ENCODE peak calls at places on chromosome 21, in six cellular contexts. H is endothelial cell, X is astrocyte of the cerebellum, C is thoracic aorta, F is tibial nerve, D is AG09309. E is an unnamed sample.
A peak's percentile ranks its signal among the peaks of the same experiment; 100 is the strongest.

GRCh38 chr21:21018841-21019240 is 20.6 kb downstream of the NCAM2 start:
- DNase-seq in D (no peak), H (no peak), F (no peak), C (no peak), X (no peak), E (no peak)

GRCh38 chr21:41627428-41627827 is 119.5 kb upstream of the TMPRSS2 start:
- DNase-seq in H (no peak), F (no peak), X (no peak), C (no peak), D (no peak), E (no peak)

GRCh38 chr21:41406340-41406739 is 19.7 kb upstream of the MX1 start:
- DNase-seq in H (no peak), D (no peak), C (no peak), X (no peak), F (no peak), E (no peak)

GRCh38 chr21:29346281-29346680 is 47.6 kb downstream of the BACH1 start:
- DNase-seq in X (no peak), C (no peak), H (no peak), D (no peak), F (no peak), E (no peak)

GRCh38 chr21:42782723-42783247 is 96.6 kb downstream of the WDR4 start:
- DNase-seq in F (no peak), X (no peak), H (no peak), C (no peak), D (no peak), E (no peak)

GRCh38 chr21:24045373-24045772 is 1561.9 kb downstream of the MRPL39 start:
- DNase-seq in H (no peak), D (no peak), C (no peak), F (no peak), X (no peak), E (no peak)

GRCh38 chr21:28230559-28230958 is 762.1 kb downstream of the LTN1 start:
- DNase-seq in H (no peak), X (no peak), F (no peak), D (no peak), C (no peak), E (no peak)

GRCh38 chr21:39051561-39051949 is 131.7 kb downstream of the PSMG1 start:
- DNase-seq in H (no peak), F (no peak), X (no peak), D (peak; percentile 49), C (no peak), E (no peak)

GRCh38 chr21:46048926-46049889 is 48.7 kb upstream of the COL6A2 start:
- DNase-seq in F (peak; percentile 82), X (peak; percentile 99), D (peak; percentile 100), C (no peak), H (no peak), E (peak; percentile 87)

GRCh38 chr21:41758550-41758949 is 8.3 kb downstream of the RIPK4 start:
- DNase-seq in D (no peak), C (no peak), F (no peak), H (no peak), X (no peak), E (no peak)

GRCh38 chr21:28516996-28517592 is 475.6 kb downstream of the LTN1 start:
- DNase-seq in F (peak; percentile 15), X (no peak), C (no peak), H (peak; percentile 76), D (no peak), E (no peak)

GRCh38 chr21:17495680-17496079 is 17.2 kb upstream of the CXADR start:
- DNase-seq in H (no peak), X (peak; percentile 98), C (no peak), F (no peak), D (no peak), E (no peak)

GRCh38 chr21:46110499-46111192 is 12.7 kb downstream of the COL6A2 start:
- DNase-seq in D (no peak), C (peak; percentile 15), H (peak; percentile 2), F (peak; percentile 27), X (no peak), E (peak; percentile 75)

GRCh38 chr21:41741253-41742072 is 25.4 kb downstream of the RIPK4 start:
- DNase-seq in C (no peak), X (no peak), F (no peak), D (no peak), H (no peak), E (no peak)

GRCh38 chr21:45617021-45617930 is 26.2 kb upstream of the PCBP3 start:
- DNase-seq in C (no peak), F (no peak), D (no peak), X (no peak), H (no peak), E (no peak)

GRCh38 chr21:21614966-21615365 is 616.8 kb downstream of the NCAM2 start:
- DNase-seq in X (no peak), F (no peak), H (no peak), D (no peak), C (no peak), E (no peak)

GRCh38 chr21:26842976-26843911 is 2.0 kb downstream of the ADAMTS1 start:
- DNase-seq in D (peak; percentile 86), X (peak; percentile 95), H (peak; percentile 62), F (peak; percentile 93), C (peak; percentile 82), E (peak; percentile 96)
- TF ChIP-seq CTCF in D (peak; percentile 46), X (peak; percentile 45), H (peak; percentile 1), F (peak; percentile 62), C (peak; percentile 28), E (peak; percentile 58)

GRCh38 chr21:44509539-44509938 is 30.5 kb downstream of the KRTAP10-1 start:
- DNase-seq in C (no peak), F (no peak), D (no peak), X (no peak), H (no peak), E (no peak)
- TF ChIP-seq CTCF in C (no peak), F (no peak), D (peak; percentile 38), X (peak; percentile 9), H (no peak), E (no peak)

GRCh38 chr21:33767236-33767635 is 124.9 kb downstream of the ITSN1 start:
- DNase-seq in D (peak; percentile 21), C (no peak), X (no peak), H (no peak), F (no peak), E (no peak)

GRCh38 chr21:33760641-33761103 is 118.4 kb downstream of the ITSN1 start:
- DNase-seq in F (no peak), X (peak; percentile 77), C (no peak), D (peak; percentile 57), H (no peak), E (no peak)

GRCh38 chr21:33761104-33762036 is 119.1 kb downstream of the ITSN1 start:
- DNase-seq in D (peak; percentile 96), F (no peak), H (peak; percentile 14), X (peak; percentile 96), C (no peak), E (no peak)

GRCh38 chr21:33763573-33763881 is 121.2 kb downstream of the ITSN1 start:
- DNase-seq in F (no peak), H (no peak), D (no peak), C (no peak), X (no peak), E (no peak)

DNA sequence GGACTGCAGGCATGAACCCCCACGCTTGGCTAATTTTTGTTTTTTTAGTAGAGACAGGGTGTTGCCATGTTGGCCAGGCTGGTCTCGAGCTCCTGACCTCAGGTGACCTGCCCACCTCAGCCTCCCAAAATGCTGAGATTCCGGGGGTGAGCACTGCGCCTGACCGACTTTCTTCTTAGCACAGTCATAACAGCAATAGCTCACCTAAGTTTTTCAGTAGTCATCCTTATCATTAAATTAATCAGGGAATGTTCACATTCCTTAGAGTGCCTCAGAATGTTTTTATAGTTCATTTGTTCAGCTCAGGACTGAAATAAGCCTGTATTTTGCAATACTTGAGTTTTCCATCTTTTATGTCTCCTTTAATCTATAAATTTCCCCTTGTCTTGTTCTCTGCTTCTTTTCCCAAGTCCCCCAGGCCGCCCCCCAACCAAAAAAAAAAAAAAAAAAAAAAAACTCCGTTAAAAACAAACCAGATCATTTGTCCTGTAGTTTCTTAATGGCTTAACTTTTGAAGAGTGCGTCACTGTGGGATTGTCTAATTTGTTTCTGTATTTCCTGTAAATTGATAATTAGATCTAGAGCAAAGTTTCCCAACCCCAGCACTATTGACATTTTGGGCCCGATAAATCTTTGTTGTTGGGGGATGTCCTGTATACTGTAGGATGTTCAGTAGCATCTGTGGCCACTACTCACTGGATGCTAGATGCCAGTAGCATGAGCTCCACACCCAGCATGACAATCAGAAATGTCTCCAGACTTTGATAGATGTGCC is 120.7 kb downstream of the ITSN1 start:
- DNase-seq in F (no peak), H (no peak), C (no peak), D (peak; percentile 18), X (no peak), E (no peak)
- TF ChIP-seq CTCF in F (no peak), H (no peak), C (no peak), D (no peak), X (no peak), E (no peak)

DNA sequence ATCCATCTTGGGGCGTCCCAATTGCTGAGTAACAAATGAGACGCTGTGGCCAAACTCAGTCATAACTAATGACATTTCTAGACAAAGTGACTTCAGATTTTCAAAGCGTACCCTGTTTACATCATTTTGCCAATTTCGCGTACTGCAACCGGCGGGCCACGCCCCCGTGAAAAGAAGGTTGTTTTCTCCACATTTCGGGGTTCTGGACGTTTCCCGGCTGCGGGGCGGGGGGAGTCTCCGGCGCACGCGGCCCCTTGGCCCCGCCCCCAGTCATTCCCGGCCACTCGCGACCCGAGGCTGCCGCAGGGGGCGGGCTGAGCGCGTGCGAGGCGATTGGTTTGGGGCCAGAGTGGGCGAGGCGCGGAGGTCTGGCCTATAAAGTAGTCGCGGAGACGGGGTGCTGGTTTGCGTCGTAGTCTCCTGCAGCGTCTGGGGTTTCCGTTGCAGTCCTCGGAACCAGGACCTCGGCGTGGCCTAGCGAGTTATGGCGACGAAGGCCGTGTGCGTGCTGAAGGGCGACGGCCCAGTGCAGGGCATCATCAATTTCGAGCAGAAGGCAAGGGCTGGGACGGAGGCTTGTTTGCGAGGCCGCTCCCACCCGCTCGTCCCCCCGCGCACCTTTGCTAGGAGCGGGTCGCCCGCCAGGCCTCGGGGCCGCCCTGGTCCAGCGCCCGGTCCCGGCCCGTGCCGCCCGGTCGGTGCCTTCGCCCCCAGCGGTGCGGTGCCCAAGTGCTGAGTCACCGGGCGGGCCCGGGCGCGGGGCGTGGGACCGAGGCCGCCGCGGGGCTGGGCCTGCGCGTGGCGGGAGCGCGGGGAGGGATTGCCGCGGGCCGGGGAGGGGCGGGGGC is at the start of gene SOD1:
- DNase-seq in C (peak; percentile 70), H (peak; percentile 93), X (peak; percentile 70), F (peak; percentile 91), D (peak; percentile 64), E (peak; percentile 97)
- TF ChIP-seq CTCF in C (no peak), H (no peak), X (no peak), F (peak; percentile 51), D (no peak), E (peak; percentile 7)

E was measured in osteocyte.